ENCODE peak calls at places on chromosomes 4 and X, in eight cellular contexts. L is mammary epithelial cell, Y is right lobe of liver, C is breast epithelium, U is IMR-90, N is lung, B is adrenal gland, T is cardiac muscle cell. O is an unnamed sample. For H3K9me3, the result is how much of the 10 kb centered on the place peaks cover.

GRCh38 chrX:31670245-31670644 is 598.4 kb upstream of the FTHL17 start:
- DNase-seq in L (no peak), Y (no peak), C (no peak), U (no peak), N (no peak), B (no peak), T (peak), O (no peak)

GRCh38 chr4:55426518-55426917 is 30.8 kb downstream of the TMEM165 start:
- DNase-seq in L (no peak), Y (no peak), C (no peak), U (no peak), N (no peak), B (no peak), T (peak), O (no peak)

GRCh38 chr4:19752600-19752999 is 499.1 kb upstream of the SLIT2 start:
- DNase-seq in L (no peak), Y (no peak), C (no peak), U (no peak), N (no peak), B (no peak), T (no peak), O (no peak)

GRCh38 chr4:140239311-140239710 is 85.3 kb upstream of the MAML3 start:
- DNase-seq in L (no peak), Y (no peak), C (no peak), U (no peak), N (no peak), B (no peak), T (no peak), O (no peak)

GRCh38 chrX:12791253-12792228 is at the start of gene PRPS2:
- DNase-seq in L (peak), Y (peak), C (peak), U (peak), N (peak), B (peak), T (peak), O (no peak)

GRCh38 chr4:39555472-39555871 is 28.2 kb upstream of the UGDH start:
- DNase-seq in L (no peak), Y (no peak), C (no peak), U (no peak), N (no peak), B (no peak), T (no peak), O (no peak)

GRCh38 chr4:84697159-84697558 is 114.2 kb downstream of the CDS1 start:
- DNase-seq in L (no peak), Y (no peak), C (no peak), U (no peak), N (no peak), B (no peak), T (peak), O (no peak)

GRCh38 chrX:123206222-123206621 is 22.1 kb downstream of the GRIA3 start:
- DNase-seq in L (no peak), Y (no peak), C (no peak), U (no peak), N (no peak), B (no peak), T (no peak), O (no peak)

GRCh38 chrX:150517303-150517896 is 51.0 kb upstream of the MTM1 start:
- DNase-seq in L (no peak), Y (no peak), C (no peak), U (peak), N (no peak), B (no peak), T (peak), O (no peak)

GRCh38 chr4:108210989-108211725 is 42.4 kb upstream of the LEF1 start:
- DNase-seq in L (peak), Y (no peak), C (no peak), U (peak), N (no peak), B (no peak), T (no peak), O (no peak)

GRCh38 chr4:28357985-28358384 is 1497.3 kb downstream of the STIM2 start:
- DNase-seq in L (peak), Y (no peak), C (no peak), U (peak), N (no peak), B (no peak), T (peak), O (no peak)

GRCh38 chr4:59518005-59518823 is 1681.9 kb upstream of the ADGRL3 start:
- DNase-seq in L (no peak), Y (no peak), C (no peak), U (no peak), N (no peak), B (no peak), T (no peak), O (no peak)

GRCh38 chr4:151199496-151200190 is 77.3 kb upstream of the PRSS48 start:
- DNase-seq in L (no peak), Y (no peak), C (no peak), U (no peak), N (no peak), B (no peak), T (no peak), O (no peak)

GRCh38 chr4:7332216-7333023 is 102.3 kb downstream of the PSAPL1 start:
- DNase-seq in L (peak), Y (no peak), C (no peak), U (peak), N (no peak), B (peak), T (peak), O (no peak)

GRCh38 chr4:65943076-65943475 is 272.8 kb upstream of the EPHA5 start:
- DNase-seq in L (peak), Y (no peak), C (no peak), U (no peak), N (no peak), B (no peak), T (peak), O (no peak)

GRCh38 chr4:84879651-84880200 is 86.8 kb downstream of the WDFY3 start:
- DNase-seq in L (no peak), Y (no peak), C (no peak), U (peak), N (no peak), B (no peak), T (peak), O (no peak)

GRCh38 chr4:111466821-111467605 is 678.2 kb upstream of the FAM241A start:
- DNase-seq in L (no peak), Y (no peak), C (no peak), U (no peak), N (no peak), B (no peak), T (no peak), O (no peak)

GRCh38 chr4:138555584-138555983 is 313.4 kb upstream of the SLC7A11 start:
- DNase-seq in L (no peak), Y (no peak), C (no peak), U (no peak), N (no peak), B (no peak), T (peak), O (no peak)

GRCh38 chrX:100928660-100929613 is at the start of gene XKRX:
- DNase-seq in L (peak), Y (peak), C (peak), U (no peak), N (peak), B (peak), T (peak), O (no peak)

GRCh38 chr4:23728971-23729370 is 160.9 kb downstream of the PPARGC1A start:
- DNase-seq in L (no peak), Y (no peak), C (no peak), U (no peak), N (no peak), B (no peak), T (peak), O (no peak)

GRCh38 chr4:7333024-7333780 is 101.5 kb downstream of the PSAPL1 start:
- DNase-seq in L (no peak), Y (no peak), C (no peak), U (no peak), N (no peak), B (no peak), T (no peak), O (no peak)

GRCh38 chrX:15749642-15750610 is 11.9 kb downstream of the CA5B start:
- DNase-seq in L (no peak), Y (no peak), C (no peak), U (peak), N (no peak), B (peak), T (no peak), O (no peak)

GRCh38 chr4:176539785-176540175 is 220.0 kb downstream of the SPCS3 start:
- DNase-seq in L (peak), Y (no peak), C (no peak), U (peak), N (no peak), B (no peak), T (no peak), O (no peak)

GRCh38 chr4:86452323-86452995 is 92.6 kb upstream of the MAPK10 start:
- DNase-seq in L (no peak), Y (no peak), C (no peak), U (peak), N (no peak), B (no peak), T (peak), O (no peak)

GRCh38 chr4:111689214-111689613 is 456.0 kb upstream of the FAM241A start:
- DNase-seq in L (no peak), Y (no peak), C (no peak), U (peak), N (peak), B (peak), T (peak), O (no peak)

GRCh38 chrX:826026-826425 is 195.4 kb downstream of the SHOX start:
- DNase-seq in L (no peak), Y (no peak), C (no peak), U (no peak), N (no peak), B (no peak), T (no peak), O (no peak)

GRCh38 chrX:100731441-100732281 is at the start of gene SYTL4:
- DNase-seq in L (no peak), Y (peak), C (no peak), U (no peak), N (no peak), B (peak), T (no peak), O (no peak)

GRCh38 chrX:129577473-129577872 is 37.4 kb downstream of the OCRL start:
- DNase-seq in L (peak), Y (no peak), C (no peak), U (peak), N (no peak), B (peak), T (peak), O (no peak)

GRCh38 chrX:112211459-112211858 is 128.9 kb upstream of the TRPC5 start:
- DNase-seq in L (peak), Y (no peak), C (no peak), U (peak), N (no peak), B (no peak), T (no peak), O (no peak)

GRCh38 chr4:72507167-72507566 is 61.9 kb downstream of the ADAMTS3 start:
- DNase-seq in L (no peak), Y (no peak), C (no peak), U (no peak), N (no peak), B (no peak), T (no peak), O (no peak)

GRCh38 chr4:41205130-41205529 is 9.2 kb downstream of the APBB2 start:
- DNase-seq in L (no peak), Y (no peak), C (no peak), U (no peak), N (no peak), B (no peak), T (no peak), O (no peak)

GRCh38 chr4:2785613-2786012 is 7.3 kb upstream of the SH3BP2 start:
- DNase-seq in L (no peak), Y (no peak), C (no peak), U (no peak), N (no peak), B (no peak), T (no peak), O (no peak)

GRCh38 chr4:126123933-126124332 is 809.2 kb downstream of the FAT4 start:
- DNase-seq in L (no peak), Y (no peak), C (no peak), U (peak), N (no peak), B (no peak), T (peak), O (no peak)

GRCh38 chr4:98491862-98492554 is 166.4 kb downstream of the TSPAN5 start:
- DNase-seq in L (peak), Y (no peak), C (no peak), U (no peak), N (no peak), B (no peak), T (peak), O (no peak)

GRCh38 chrX:72002886-72003285 is 92.2 kb downstream of the NHSL2 start:
- DNase-seq in L (no peak), Y (no peak), C (no peak), U (no peak), N (peak), B (no peak), T (no peak), O (peak)

GRCh38 chrX:72079607-72080006 is 52.1 kb downstream of the RTL5 start:
- DNase-seq in L (no peak), Y (peak), C (no peak), U (no peak), N (no peak), B (peak), T (peak), O (no peak)

GRCh38 chr4:30920043-30920442 is 199.9 kb downstream of the PCDH7 start:
- DNase-seq in L (no peak), Y (no peak), C (no peak), U (no peak), N (no peak), B (no peak), T (no peak), O (no peak)

GRCh38 chr4:30094866-30095265 is 625.3 kb upstream of the PCDH7 start:
- DNase-seq in L (peak), Y (no peak), C (no peak), U (peak), N (no peak), B (no peak), T (peak), O (no peak)

GRCh38 chr4:18319456-18319855 is 297.9 kb upstream of the LCORL start:
- DNase-seq in L (no peak), Y (no peak), C (no peak), U (no peak), N (no peak), B (no peak), T (no peak), O (no peak)
- H3K9me3 ChIP-seq in L (under half), Y (under half), C (under half), U (under half), N (under half), B (under half), T (under half), O (under half)

DNA sequence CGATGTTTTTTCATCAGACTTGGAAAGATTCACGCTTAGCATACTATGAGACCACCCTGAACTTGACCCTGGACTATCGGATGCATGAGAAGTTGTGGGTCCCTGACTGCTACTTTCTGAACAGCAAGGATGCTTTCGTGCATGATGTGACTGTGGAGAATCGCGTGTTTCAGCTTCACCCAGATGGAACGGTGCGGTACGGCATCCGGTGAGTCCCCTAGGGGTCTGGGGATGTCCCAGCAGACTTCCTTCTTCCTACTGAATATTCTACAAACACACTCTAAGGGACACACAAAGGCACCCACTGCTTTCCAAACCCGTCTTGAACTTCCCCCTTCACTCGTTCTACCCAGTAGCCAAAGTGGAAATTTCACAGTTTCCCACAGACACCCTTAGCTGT is 9.3 kb downstream of the GABRQ start:
- DNase-seq in L (no peak), Y (no peak), C (no peak), U (no peak), N (peak), B (no peak), T (no peak), O (no peak)
- H3K9me3 ChIP-seq in L (under half), Y (under half), C (under half), U (under half), N (under half), B (under half), T (under half), O (under half)

GRCh38 chr4:89142691-89143669 is 31.6 kb downstream of the TIGD2 start:
- DNase-seq in L (no peak), Y (no peak), C (no peak), U (no peak), N (no peak), B (no peak), T (no peak), O (no peak)

GRCh38 chr4:89140168-89140759 is 28.9 kb downstream of the TIGD2 start:
- DNase-seq in L (no peak), Y (no peak), C (no peak), U (no peak), N (no peak), B (peak), T (no peak), O (no peak)

GRCh38 chr4:89146196-89146595 is 34.9 kb downstream of the TIGD2 start:
- DNase-seq in L (no peak), Y (no peak), C (no peak), U (no peak), N (no peak), B (no peak), T (no peak), O (no peak)
- H3K9me3 ChIP-seq in L (under half), Y (under half), C (under half), U (under half), N (under half), B (under half), T (under half), O (under half)

GRCh38 chr4:24969486-24969885 is 56.6 kb upstream of the CCDC149 start:
- DNase-seq in L (no peak), Y (no peak), C (no peak), U (no peak), N (no peak), B (no peak), T (no peak), O (peak)

GRCh38 chr4:24967346-24967745 is 54.5 kb upstream of the CCDC149 start:
- DNase-seq in L (no peak), Y (no peak), C (no peak), U (no peak), N (no peak), B (no peak), T (no peak), O (peak)

GRCh38 chr4:24970191-24970590 is 57.3 kb upstream of the CCDC149 start:
- DNase-seq in L (no peak), Y (no peak), C (no peak), U (no peak), N (no peak), B (no peak), T (no peak), O (peak)

GRCh38 chr4:24970635-24971034 is 57.8 kb upstream of the CCDC149 start:
- DNase-seq in L (no peak), Y (no peak), C (no peak), U (no peak), N (no peak), B (no peak), T (no peak), O (no peak)

GRCh38 chr4:24968992-24969391 is 56.1 kb upstream of the CCDC149 start:
- DNase-seq in L (no peak), Y (no peak), C (no peak), U (no peak), N (no peak), B (no peak), T (no peak), O (peak)
- H3K9me3 ChIP-seq in L (under half), Y (under half), C (under half), U (under half), N (under half), B (under half), T (under half), O (under half)

DNA sequence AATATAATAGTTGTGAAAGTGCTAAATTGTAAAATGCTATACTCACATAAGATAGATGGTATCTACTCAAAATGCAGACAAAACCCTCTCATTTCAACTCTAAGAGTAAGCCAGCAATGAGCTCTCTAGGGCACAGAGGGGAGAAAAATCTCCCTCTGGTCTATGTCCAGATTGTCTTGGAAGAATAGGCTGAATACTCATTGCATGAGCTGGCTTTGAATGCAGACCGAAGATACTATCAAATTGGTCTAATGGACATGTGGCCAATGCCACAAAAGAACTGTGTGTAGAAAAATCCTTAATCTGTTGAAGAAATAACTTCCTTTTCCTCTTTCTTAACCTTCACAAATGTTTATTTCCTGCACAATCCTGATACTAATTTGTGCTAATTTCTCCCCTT is 3.5 kb downstream of the ZXDA start:
- DNase-seq in L (peak), Y (no peak), C (no peak), U (peak), N (no peak), B (no peak), T (peak), O (no peak)
- H3K9me3 ChIP-seq in L (under half), Y (under half), C (under half), U (under half), N (under half), B (under half), T (under half), O (under half)

DNA sequence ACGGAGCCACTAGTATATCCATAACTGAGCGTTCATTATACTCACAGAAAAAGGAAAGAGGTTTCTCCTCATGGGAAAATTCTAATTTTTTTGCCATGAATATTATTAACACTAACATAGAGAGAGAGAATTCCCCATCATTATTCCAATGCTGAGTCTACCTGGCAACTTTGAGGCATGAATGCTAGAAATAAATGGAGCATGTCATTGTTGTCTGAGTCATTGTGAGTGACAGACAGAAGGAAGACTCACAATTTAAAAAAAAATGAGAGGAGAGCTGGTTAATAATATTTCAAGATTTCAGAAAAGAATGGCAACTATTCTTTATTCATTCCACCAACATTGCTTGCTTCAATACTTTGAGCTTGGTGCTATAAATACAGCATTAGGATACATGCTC is 170.3 kb upstream of the HS3ST1 start:
- DNase-seq in L (no peak), Y (no peak), C (no peak), U (no peak), N (no peak), B (no peak), T (no peak), O (no peak)
- H3K9me3 ChIP-seq in L (under half), Y (under half), C (under half), U (under half), N (under half), B (under half), T (under half), O (under half)